ENCODE peak calls at places on chromosomes 16 and 17, in ten cellular contexts. H is hepatocyte, T is HFFc6, V is fibroblast of lung, D is heart right ventricle, A is glutamatergic neuron, N is cardiac muscle cell, G is endothelial cell of umbilical vein, F is lower leg skin, S is AG09309. P is an unnamed sample.

GRCh38 chr16:88453621-88454314 is 688 bp downstream of the ZFPM1 start:
- DNase-seq in S (no peak), D (no peak), A (no peak), N (peak), V (no peak), G (peak), H (peak), F (no peak), T (no peak), P (peak)

GRCh38 chr16:29665294-29666077 is 2.4 kb downstream of the SPN start:
- DNase-seq in S (no peak), A (no peak), V (no peak), F (no peak), G (no peak), T (no peak), H (no peak), D (no peak), N (no peak), P (no peak)

GRCh38 chr17:42248351-42249179 is 27.6 kb downstream of the STAT5B start:
- DNase-seq in A (peak), V (peak), D (peak), G (peak), F (peak), H (peak), T (peak), S (peak), N (peak), P (peak)

GRCh38 chr16:71255721-71256120 is 25.2 kb upstream of the HYDIN start:
- DNase-seq in A (peak), N (no peak), G (no peak), H (no peak), D (no peak), V (no peak), F (no peak), T (no peak), S (no peak), P (no peak)

GRCh38 chr16:74740795-74741304 is 33.8 kb downstream of the FA2H start:
- DNase-seq in D (peak), G (no peak), S (no peak), F (peak), A (no peak), N (no peak), H (no peak), T (no peak), V (peak), P (peak)

GRCh38 chr17:67392111-67392510 is 15.0 kb downstream of the PITPNC1 start:
- DNase-seq in H (no peak), G (no peak), A (no peak), N (no peak), T (no peak), D (no peak), V (no peak), F (no peak), S (no peak), P (no peak)

GRCh38 chr16:86880316-86881117 is 302.2 kb downstream of the FOXL1 start:
- DNase-seq in S (no peak), N (no peak), A (no peak), V (peak), F (no peak), G (no peak), T (no peak), D (no peak), H (no peak), P (no peak)

GRCh38 chr16:89325861-89326471 is 108.5 kb downstream of the ZNF778 start:
- DNase-seq in D (no peak), H (peak), F (no peak), A (no peak), T (peak), S (no peak), V (peak), G (peak), N (peak), P (peak)

GRCh38 chr16:22008215-22009142 is 568 bp downstream of the MOSMO start:
- DNase-seq in D (peak), F (peak), G (no peak), V (no peak), T (no peak), N (peak), S (no peak), H (peak), A (peak), P (peak)

GRCh38 chr17:37774508-37774907 is 29.6 kb upstream of the HNF1B start:
- DNase-seq in S (no peak), G (no peak), T (no peak), D (no peak), A (no peak), H (no peak), V (no peak), N (no peak), F (no peak), P (no peak)

GRCh38 chr17:83180996-83181481 is 101.6 kb downstream of the METRNL start:
- DNase-seq in A (no peak), D (no peak), S (no peak), F (peak), G (no peak), V (no peak), H (peak), T (no peak), N (no peak), P (peak)

GRCh38 chr17:61416540-61417363 is 17.1 kb downstream of the TBX2 start:
- DNase-seq in H (peak), N (peak), T (peak), A (peak), V (peak), G (peak), S (no peak), D (peak), F (peak), P (peak)

GRCh38 chr16:49120631-49121030 is 161.0 kb downstream of the CBLN1 start:
- DNase-seq in A (no peak), N (no peak), D (no peak), T (no peak), H (no peak), V (no peak), S (no peak), G (no peak), F (no peak), P (no peak)

GRCh38 chr17:47891545-47892088 is 4.4 kb upstream of the SP2 start:
- DNase-seq in G (no peak), N (no peak), A (no peak), V (no peak), D (no peak), T (no peak), S (no peak), H (no peak), F (no peak), P (no peak)

GRCh38 chr17:80967404-80967872 is 24.2 kb upstream of the CHMP6 start:
- DNase-seq in H (no peak), N (no peak), S (no peak), F (no peak), A (no peak), T (no peak), V (no peak), G (no peak), D (no peak), P (no peak)

GRCh38 chr17:80761421-80761871 is 216.8 kb downstream of the RPTOR start:
- DNase-seq in H (peak), S (no peak), G (peak), F (no peak), D (no peak), A (no peak), N (no peak), T (peak), V (peak), P (no peak)

GRCh38 chr16:79540825-79541595 is 59.5 kb downstream of the MAF start:
- DNase-seq in D (no peak), S (no peak), T (no peak), V (no peak), G (no peak), F (no peak), A (no peak), N (no peak), H (no peak), P (no peak)

GRCh38 chr16:88455610-88456355 is 2.7 kb downstream of the ZFPM1 start:
- DNase-seq in D (no peak), T (no peak), S (no peak), A (peak), N (no peak), H (peak), V (peak), F (no peak), G (peak), P (peak)

GRCh38 chr16:6349725-6350124 is 982.9 kb upstream of the RBFOX1 start:
- DNase-seq in S (no peak), G (no peak), D (no peak), N (no peak), T (no peak), H (no peak), F (no peak), V (no peak), A (no peak), P (no peak)

GRCh38 chr17:44117351-44117750 is 6.1 kb downstream of the HDAC5 start:
- DNase-seq in A (no peak), F (no peak), D (no peak), V (no peak), S (no peak), G (no peak), T (no peak), N (no peak), H (no peak), P (no peak)

GRCh38 chr16:17173134-17173729 is 297.5 kb downstream of the XYLT1 start:
- DNase-seq in D (no peak), V (peak), F (no peak), T (peak), N (no peak), G (no peak), S (peak), H (peak), A (no peak), P (peak)

GRCh38 chr17:81723651-81724209 is 11.6 kb downstream of the SLC25A10 start:
- DNase-seq in H (no peak), A (no peak), G (no peak), T (no peak), N (no peak), V (no peak), D (no peak), S (no peak), F (no peak), P (peak)

GRCh38 chr17:65109990-65110680 is 27.0 kb upstream of the RGS9 start:
- DNase-seq in F (no peak), T (no peak), G (no peak), D (no peak), H (no peak), S (no peak), N (no peak), V (peak), A (no peak), P (no peak)

GRCh38 chr17:1153795-1154546 is 25.8 kb downstream of the ABR start:
- DNase-seq in G (no peak), V (peak), A (peak), H (peak), F (peak), S (peak), D (peak), T (peak), N (peak), P (peak)

GRCh38 chr16:75064403-75065148 is 52.0 kb downstream of the LDHD start:
- DNase-seq in F (no peak), V (no peak), A (no peak), T (no peak), N (no peak), S (no peak), G (no peak), D (no peak), H (peak), P (peak)

GRCh38 chr17:6456321-6456720 is 12.1 kb downstream of the PIMREG start:
- DNase-seq in D (no peak), G (no peak), N (no peak), V (no peak), A (no peak), T (no peak), F (no peak), S (no peak), H (no peak), P (peak)

GRCh38 chr17:77214743-77215142 is 74.0 kb downstream of the SEC14L1 start:
- DNase-seq in N (peak), A (peak), T (peak), S (no peak), H (peak), D (no peak), F (no peak), V (peak), G (no peak), P (peak)

GRCh38 chr16:67372664-67373063 is 20.6 kb downstream of the TPPP3 start:
- DNase-seq in H (no peak), V (peak), T (peak), A (no peak), S (no peak), D (no peak), N (no peak), F (no peak), G (peak), P (no peak)

GRCh38 chr17:42163113-42163512 is 8.3 kb upstream of the RAB5C start:
- DNase-seq in A (no peak), D (no peak), T (no peak), F (no peak), S (no peak), N (no peak), V (no peak), G (no peak), H (no peak), P (peak)

GRCh38 chr17:67671492-67671891 is 46.2 kb upstream of the NOL11 start:
- DNase-seq in N (no peak), S (no peak), A (no peak), D (no peak), V (no peak), T (no peak), H (no peak), F (no peak), G (peak), P (no peak)

GRCh38 chr17:42674755-42675347 is 1.9 kb downstream of the PLEKHH3 start:
- DNase-seq in S (no peak), T (no peak), D (no peak), G (no peak), N (no peak), H (no peak), F (no peak), A (no peak), V (no peak), P (no peak)

GRCh38 chr17:46770818-46771600 is 47.5 kb downstream of the WNT3 start:
- DNase-seq in H (peak), G (peak), A (peak), F (peak), S (no peak), V (peak), T (peak), N (peak), D (peak), P (peak)

GRCh38 chr17:57993471-57994365 is 5.7 kb upstream of the VEZF1 start:
- DNase-seq in V (no peak), G (peak), T (no peak), S (no peak), N (no peak), D (no peak), A (no peak), F (no peak), H (no peak), P (no peak)

GRCh38 chr17:57997085-57997809 is 9.2 kb upstream of the VEZF1 start:
- DNase-seq in A (no peak), S (no peak), T (no peak), H (no peak), D (no peak), G (no peak), V (no peak), N (no peak), F (no peak), P (no peak)

GRCh38 chr17:57998234-57998746 is 8.8 kb downstream of the SRSF1 start:
- DNase-seq in T (no peak), N (no peak), G (no peak), S (no peak), A (no peak), F (no peak), D (no peak), V (no peak), H (no peak), P (no peak)

GRCh38 chr17:57994436-57994835 is 6.4 kb upstream of the VEZF1 start:
- DNase-seq in N (no peak), A (no peak), D (no peak), G (no peak), V (no peak), T (no peak), H (no peak), F (no peak), S (no peak), P (no peak)

GRCh38 chr17:57995076-57995956 is 7.3 kb upstream of the VEZF1 start:
- DNase-seq in D (peak), S (peak), F (no peak), T (peak), A (peak), G (peak), H (peak), N (peak), V (peak), P (peak)
- TF ChIP-seq CTCF in D (peak), S (peak), F (no peak), T (peak), A (peak), G (peak), H (peak), N (peak), V (peak), P (peak)

GRCh38 chr17:74309902-74310301 is 16.1 kb upstream of the KIF19 start:
- DNase-seq in S (no peak), D (no peak), A (no peak), V (no peak), F (no peak), H (no peak), G (no peak), T (no peak), N (no peak), P (no peak)

GRCh38 chr17:74303300-74303699 is 22.7 kb upstream of the KIF19 start:
- DNase-seq in T (no peak), D (no peak), A (no peak), N (no peak), H (no peak), F (no peak), G (no peak), V (no peak), S (no peak), P (no peak)

GRCh38 chr17:74307984-74308773 is 17.8 kb upstream of the KIF19 start:
- DNase-seq in G (peak), N (no peak), F (no peak), H (no peak), V (no peak), T (no peak), D (peak), A (no peak), S (no peak), P (no peak)

DNA sequence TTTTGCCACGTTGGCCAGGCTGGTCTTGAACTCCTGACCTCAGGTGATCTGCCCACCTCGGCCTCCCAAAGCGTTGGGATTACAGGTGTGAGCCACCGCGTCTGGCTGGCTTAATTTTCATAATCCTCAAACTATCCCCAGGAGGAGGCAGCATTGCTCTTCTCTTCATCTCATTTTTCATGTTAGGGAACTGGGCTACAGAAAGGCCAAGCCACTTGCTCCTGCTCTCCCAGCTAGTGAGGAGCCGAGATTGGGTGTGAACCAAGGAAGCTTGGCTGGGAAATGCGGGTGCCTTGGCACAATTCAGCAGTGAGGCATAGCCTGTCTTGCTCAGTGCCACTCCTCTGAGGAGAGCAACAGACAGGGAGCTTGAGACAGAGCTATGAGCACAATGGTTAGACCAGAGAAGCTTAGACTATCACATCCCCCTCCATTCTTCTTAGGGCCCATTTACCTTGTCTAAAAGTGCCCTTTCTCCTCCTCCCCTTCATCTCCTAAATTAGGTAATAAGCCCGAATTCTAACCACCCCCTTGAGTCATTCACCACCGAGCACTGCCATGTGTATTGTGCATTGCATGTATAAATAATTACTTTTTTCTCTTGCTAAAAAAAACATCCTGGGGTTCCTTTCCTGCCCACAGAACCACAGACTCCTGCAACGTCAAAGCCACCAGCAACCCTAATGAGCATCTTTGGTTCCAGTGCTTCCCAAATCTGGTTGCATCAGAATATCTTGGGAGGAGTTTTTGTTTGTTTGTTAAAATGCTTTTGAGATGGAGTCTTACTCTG is 20.0 kb upstream of the KIF19 start:
- DNase-seq in H (no peak), F (no peak), N (no peak), V (no peak), T (no peak), G (no peak), A (no peak), D (no peak), S (no peak), P (no peak)
- TF ChIP-seq CTCF in H (peak), F (no peak), N (no peak), V (no peak), T (no peak), G (no peak), A (peak), D (no peak), S (no peak), P (no peak)

DNA sequence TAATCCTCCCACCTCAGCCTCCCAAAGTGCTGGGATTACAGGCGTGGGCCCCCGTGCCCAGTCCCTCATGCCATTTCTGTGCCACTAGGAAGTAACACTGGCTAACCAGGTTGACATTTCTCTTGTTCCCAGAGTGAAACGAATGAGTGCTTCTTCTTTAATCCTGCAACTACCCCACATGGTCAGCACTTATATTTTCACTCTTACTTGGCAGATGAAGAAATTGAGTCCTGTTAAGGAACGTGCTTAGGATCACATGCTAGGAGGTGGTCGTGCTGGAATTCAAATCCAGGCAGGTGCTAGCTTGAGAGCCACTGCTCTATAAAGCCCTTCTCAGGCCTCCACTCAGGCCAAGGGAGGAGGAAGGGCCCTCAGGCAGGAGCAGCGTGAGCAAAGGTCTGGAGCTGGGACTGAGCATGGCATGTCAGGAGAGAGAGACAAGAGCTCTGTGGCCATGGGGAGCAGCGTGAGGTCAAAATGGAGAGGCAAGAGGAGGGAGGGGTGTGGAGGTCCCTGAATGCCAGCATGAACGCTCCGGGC is 18.5 kb upstream of the RMI2 start:
- DNase-seq in N (no peak), H (no peak), T (no peak), D (no peak), S (no peak), G (no peak), F (no peak), V (no peak), A (no peak), P (no peak)
- TF ChIP-seq CTCF in N (no peak), H (no peak), T (no peak), D (no peak), S (no peak), G (no peak), F (no peak), V (no peak), A (no peak), P (no peak)

GRCh38 chr16:537415-538335 is 10.2 kb downstream of the CAPN15 start:
- DNase-seq in G (no peak), H (no peak), S (no peak), A (no peak), F (no peak), N (no peak), D (no peak), V (no peak), T (no peak), P (no peak)

GRCh38 chr16:544517-544916 is 15.7 kb upstream of the PRR35 start:
- DNase-seq in S (no peak), F (no peak), D (no peak), G (no peak), A (no peak), N (no peak), T (no peak), V (no peak), H (no peak), P (no peak)

GRCh38 chr16:539901-540530 is 12.5 kb downstream of the CAPN15 start:
- DNase-seq in G (no peak), N (no peak), V (peak), D (no peak), H (no peak), F (no peak), T (peak), A (no peak), S (no peak), P (no peak)

GRCh38 chr16:543301-544164 is 16.0 kb downstream of the CAPN15 start:
- DNase-seq in G (no peak), V (no peak), A (no peak), F (no peak), D (no peak), N (no peak), H (peak), S (no peak), T (no peak), P (no peak)

DNA sequence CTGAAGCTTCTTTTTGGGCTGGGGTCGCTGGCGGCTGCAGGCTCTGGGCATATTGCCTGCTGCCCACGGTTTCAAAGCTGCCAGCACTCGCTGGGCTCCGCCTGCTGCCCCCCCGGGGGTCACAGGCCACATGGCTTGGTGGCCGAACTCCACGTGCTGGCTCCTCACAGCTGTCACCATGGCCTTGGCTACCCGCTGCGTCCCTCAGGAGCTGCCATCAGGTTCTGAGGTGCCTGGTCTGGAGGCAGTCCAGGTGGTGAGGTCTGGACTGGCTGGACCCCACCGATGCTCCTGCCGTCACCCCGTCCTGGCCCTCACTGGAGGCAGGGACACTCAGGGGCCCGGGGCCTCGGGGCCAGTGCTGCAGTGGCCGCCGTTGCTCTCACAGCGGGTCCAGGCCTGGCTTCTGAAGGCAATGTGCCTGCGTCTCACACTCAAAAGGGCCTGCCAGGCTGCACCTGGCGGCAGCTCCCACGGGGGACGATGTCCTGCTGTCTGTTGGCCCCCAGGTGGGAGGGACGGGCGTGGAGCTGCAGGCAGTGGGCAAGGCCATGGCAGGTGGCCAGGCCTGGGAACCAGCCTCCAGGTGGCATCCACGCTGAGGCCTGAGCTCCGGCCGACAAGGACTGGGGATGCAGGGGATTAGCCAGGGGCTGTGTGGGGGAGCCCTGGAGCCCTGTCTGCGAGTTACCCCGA is 13.3 kb downstream of the CAPN15 start:
- DNase-seq in V (no peak), F (no peak), S (no peak), N (no peak), T (no peak), G (no peak), A (no peak), H (no peak), D (no peak), P (no peak)
- TF ChIP-seq CTCF in V (no peak), F (no peak), S (no peak), N (no peak), T (no peak), G (no peak), A (no peak), H (no peak), D (no peak), P (no peak)

P was measured in colonic mucosa.